ENCODE peak calls at places on chromosomes 13 and 19, in eight cellular contexts. J, W, E, N, U, F, V and H are unnamed samples.
A peak's percentile ranks its signal among the peaks of the same experiment; 100 is the strongest.

GRCh38 chr19:44819246-44819832 is 10.4 kb downstream of the BCAM start:
- DNase-seq in W (no peak), U (no peak), J (no peak), E (no peak), V (no peak), N (no peak), F (no peak), H (no peak)

GRCh38 chr19:41697198-41697855 is 9.3 kb upstream of the CEACAM7 start:
- DNase-seq in N (peak; percentile 6), F (no peak), J (no peak), V (no peak), W (no peak), U (no peak), E (no peak), H (no peak)

GRCh38 chr19:31335716-31336115 is 13.5 kb downstream of the TSHZ3 start:
- DNase-seq in F (no peak), E (no peak), W (no peak), N (no peak), J (no peak), U (no peak), V (no peak), H (no peak)

GRCh38 chr13:25602206-25602605 is 230.4 kb downstream of the ATP8A2 start:
- DNase-seq in F (no peak), U (no peak), V (peak; percentile 16), E (no peak), J (no peak), W (no peak), N (no peak), H (no peak)

GRCh38 chr19:6616011-6616410 is 25.1 kb upstream of the CD70 start:
- DNase-seq in V (no peak), F (no peak), E (peak; percentile 79), U (peak; percentile 34), W (no peak), N (no peak), J (no peak), H (no peak)

GRCh38 chr13:101512650-101513049 is 60.2 kb downstream of the ITGBL1 start:
- DNase-seq in F (no peak), W (no peak), J (no peak), N (no peak), V (no peak), E (no peak), U (peak; percentile 38), H (no peak)

GRCh38 chr13:69683921-69684663 is 423.5 kb upstream of the ATXN8OS start:
- DNase-seq in E (no peak), V (no peak), W (no peak), N (no peak), F (no peak), J (no peak), U (no peak), H (peak; percentile 22)

GRCh38 chr13:31880849-31881494 is 141.6 kb downstream of the RXFP2 start:
- DNase-seq in J (no peak), E (no peak), F (no peak), N (no peak), W (no peak), V (no peak), U (no peak), H (no peak)

GRCh38 chr19:7524523-7524922 is 2.1 kb downstream of the MCOLN1 start:
- DNase-seq in J (no peak), N (no peak), F (no peak), U (no peak), V (no peak), E (no peak), W (no peak), H (no peak)

GRCh38 chr19:42198676-42199439 is 18.6 kb downstream of the DEDD2 start:
- DNase-seq in W (no peak), F (no peak), N (peak; percentile 72), U (no peak), J (no peak), E (no peak), V (no peak), H (no peak)

GRCh38 chr13:77555246-77555645 is 19.7 kb downstream of the SCEL start:
- DNase-seq in J (no peak), N (no peak), U (no peak), F (no peak), E (no peak), W (no peak), V (no peak), H (no peak)

GRCh38 chr13:33132644-33133440 is 116.6 kb downstream of the KL start:
- DNase-seq in F (no peak), J (peak; percentile 75), V (no peak), N (no peak), U (peak; percentile 64), W (no peak), E (no peak), H (no peak)

GRCh38 chr13:19862511-19863313 is 737 bp downstream of the ZMYM5 start:
- DNase-seq in W (no peak), U (peak; percentile 25), J (peak; percentile 7), E (peak; percentile 43), N (peak; percentile 35), V (no peak), F (peak; percentile 27), H (no peak)

GRCh38 chr19:33998302-33998701 is 174.0 kb upstream of the LSM14A start:
- DNase-seq in V (no peak), J (no peak), E (no peak), W (no peak), N (no peak), F (no peak), U (no peak), H (no peak)

GRCh38 chr19:46586294-46586693 is 14.8 kb upstream of the CALM3 start:
- DNase-seq in E (no peak), U (no peak), N (no peak), J (no peak), F (no peak), V (no peak), W (no peak), H (no peak)
- TF ChIP-seq CTCF in E (no peak), U (no peak), N (no peak), J (no peak), F (no peak), V (no peak), W (no peak), H (no peak)

DNA sequence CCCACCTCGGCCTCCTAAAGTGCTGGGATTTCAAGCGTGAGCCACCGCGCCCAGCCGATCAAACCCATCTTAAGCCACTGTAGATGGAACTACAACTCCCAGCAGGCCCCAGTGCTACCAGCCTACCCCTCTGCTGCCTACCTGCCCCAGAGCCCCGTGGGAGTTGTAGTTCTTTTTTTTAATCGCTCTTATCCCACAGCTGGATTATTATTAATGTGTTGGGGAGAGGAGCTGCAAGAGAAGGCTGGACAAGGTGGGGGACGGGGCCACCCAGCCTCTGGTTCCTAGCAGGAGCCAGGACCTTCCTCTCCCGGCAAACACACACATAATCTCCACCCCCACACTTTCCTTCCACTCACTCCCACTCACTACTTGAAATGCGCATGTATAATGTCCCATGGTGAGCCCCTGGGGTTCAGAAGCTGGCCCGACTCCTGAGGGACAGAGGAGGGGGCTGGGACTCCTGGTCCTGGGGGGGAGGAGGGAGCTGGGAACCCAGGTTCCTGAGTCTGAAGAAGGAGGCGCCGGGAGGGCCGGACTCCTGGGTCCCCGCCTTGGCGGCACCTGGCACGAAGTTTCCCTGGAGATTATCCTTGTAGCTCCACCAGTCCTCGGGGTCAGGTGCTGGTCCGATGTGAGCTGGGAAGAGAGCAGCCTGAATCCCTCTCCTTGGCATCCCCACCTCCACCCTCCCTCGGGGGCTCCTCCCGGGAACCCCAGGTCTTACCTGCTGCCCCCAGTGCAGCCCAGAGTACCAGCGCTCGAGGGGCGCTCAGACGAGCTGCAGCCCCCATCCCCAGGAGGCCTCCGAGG is 942 bp downstream of the CA11 start:
- DNase-seq in W (no peak), J (peak; percentile 65), V (peak; percentile 69), N (peak; percentile 78), F (peak; percentile 85), U (peak; percentile 86), E (peak; percentile 50), H (no peak)
- TF ChIP-seq CTCF in W (no peak), J (no peak), V (no peak), N (no peak), F (no peak), U (no peak), E (no peak), H (no peak)

GRCh38 chr13:75687145-75687763 is 51.1 kb downstream of the LMO7 start:
- DNase-seq in W (no peak), F (no peak), E (no peak), V (peak; percentile 15), U (peak; percentile 72), N (no peak), J (peak; percentile 68), H (no peak)

GRCh38 chr13:75691183-75691582 is 55.1 kb downstream of the LMO7 start:
- DNase-seq in F (no peak), E (no peak), U (no peak), W (no peak), N (no peak), V (no peak), J (peak; percentile 75), H (no peak)

GRCh38 chr13:75689686-75690085 is 53.6 kb downstream of the LMO7 start:
- DNase-seq in V (no peak), F (no peak), N (no peak), W (no peak), J (peak; percentile 41), U (no peak), E (no peak), H (no peak)

GRCh38 chr13:75679459-75679858 is 43.3 kb downstream of the LMO7 start:
- DNase-seq in E (no peak), W (no peak), N (no peak), V (no peak), J (no peak), U (no peak), F (no peak), H (no peak)

GRCh38 chr13:75685239-75685697 is 49.1 kb downstream of the LMO7 start:
- DNase-seq in N (no peak), W (peak; percentile 72), F (no peak), E (no peak), V (no peak), J (peak; percentile 91), U (peak; percentile 76), H (no peak)
- TF ChIP-seq CTCF in N (no peak), W (peak; percentile 67), F (no peak), E (no peak), V (no peak), J (peak; percentile 62), U (peak; percentile 14), H (no peak)

GRCh38 chr19:58400916-58401824 is 5.7 kb downstream of the RNF225 start:
- DNase-seq in J (peak; percentile 99), N (peak; percentile 99), W (peak; percentile 99), E (peak; percentile 98), F (peak; percentile 100), V (peak; percentile 98), U (peak; percentile 100), H (peak; percentile 98)
- TF ChIP-seq CTCF in J (no peak), N (no peak), W (no peak), E (no peak), F (no peak), V (no peak), U (no peak), H (no peak)

GRCh38 chr19:16376241-16376640 is 51.6 kb downstream of the KLF2 start:
- DNase-seq in U (no peak), E (no peak), W (no peak), F (no peak), J (no peak), N (no peak), V (no peak), H (no peak)
- TF ChIP-seq CTCF in U (no peak), E (no peak), W (no peak), F (no peak), J (no peak), N (no peak), V (no peak), H (no peak)